ENCODE peak calls at places on chromosomes 2 and 18, in five cellular contexts. C is cardiac muscle cell; J is psoas muscle; G is mucosa of descending colon; H is naive thymus-derived CD4-positive, alpha-beta T cell. Y is an unnamed sample.

GRCh38 chr18:27130029-27130428 is 55.1 kb downstream of the CHST9 start:
- DNase-seq in G (no peak), H (no peak), C (no peak), J (no peak), Y (no peak)

GRCh38 chr2:58428286-58428552 is 187.1 kb upstream of the FANCL start:
- DNase-seq in G (peak), C (peak), J (no peak), H (no peak), Y (no peak)

GRCh38 chr2:127857494-127857818 is 499 bp downstream of the POLR2D start:
- DNase-seq in H (no peak), G (no peak), J (no peak), C (no peak), Y (no peak)

GRCh38 chr2:137228566-137228965 is 463.2 kb downstream of the THSD7B start:
- DNase-seq in G (no peak), J (no peak), C (peak), H (no peak), Y (no peak)

GRCh38 chr2:43268066-43268971 is 41.9 kb upstream of the ZFP36L2 start:
- DNase-seq in H (no peak), C (no peak), G (no peak), J (no peak), Y (no peak)

GRCh38 chr18:8505036-8505435 is 104.2 kb upstream of the RAB12 start:
- DNase-seq in G (no peak), J (no peak), H (no peak), C (no peak), Y (no peak)

GRCh38 chr2:67318966-67319590 is 78.1 kb upstream of the ETAA1 start:
- DNase-seq in C (no peak), H (no peak), G (no peak), J (no peak), Y (no peak)

GRCh38 chr2:119083416-119083815 is 75.1 kb downstream of the C1QL2 start:
- DNase-seq in G (no peak), C (no peak), J (no peak), H (no peak), Y (no peak)

GRCh38 chr18:41977233-41977632 is 22.2 kb downstream of the PIK3C3 start:
- DNase-seq in C (no peak), G (no peak), H (no peak), J (no peak), Y (no peak)

GRCh38 chr2:222320441-222321395 is 21.9 kb upstream of the PAX3 start:
- DNase-seq in C (peak), H (no peak), J (no peak), G (peak), Y (peak)

GRCh38 chr2:207225773-207226172 is 60.0 kb upstream of the KLF7 start:
- DNase-seq in H (no peak), C (no peak), J (no peak), G (no peak), Y (no peak)

GRCh38 chr2:12201369-12201768 is 454.9 kb downstream of the LPIN1 start:
- DNase-seq in G (no peak), J (no peak), H (no peak), C (no peak), Y (no peak)

GRCh38 chr2:217216982-217217381 is 357.1 kb upstream of the TNP1 start:
- DNase-seq in G (no peak), H (no peak), J (no peak), C (no peak), Y (no peak)

GRCh38 chr2:212173771-212174510 is 364.7 kb downstream of the ERBB4 start:
- DNase-seq in J (no peak), C (no peak), H (no peak), G (no peak), Y (no peak)

DNA sequence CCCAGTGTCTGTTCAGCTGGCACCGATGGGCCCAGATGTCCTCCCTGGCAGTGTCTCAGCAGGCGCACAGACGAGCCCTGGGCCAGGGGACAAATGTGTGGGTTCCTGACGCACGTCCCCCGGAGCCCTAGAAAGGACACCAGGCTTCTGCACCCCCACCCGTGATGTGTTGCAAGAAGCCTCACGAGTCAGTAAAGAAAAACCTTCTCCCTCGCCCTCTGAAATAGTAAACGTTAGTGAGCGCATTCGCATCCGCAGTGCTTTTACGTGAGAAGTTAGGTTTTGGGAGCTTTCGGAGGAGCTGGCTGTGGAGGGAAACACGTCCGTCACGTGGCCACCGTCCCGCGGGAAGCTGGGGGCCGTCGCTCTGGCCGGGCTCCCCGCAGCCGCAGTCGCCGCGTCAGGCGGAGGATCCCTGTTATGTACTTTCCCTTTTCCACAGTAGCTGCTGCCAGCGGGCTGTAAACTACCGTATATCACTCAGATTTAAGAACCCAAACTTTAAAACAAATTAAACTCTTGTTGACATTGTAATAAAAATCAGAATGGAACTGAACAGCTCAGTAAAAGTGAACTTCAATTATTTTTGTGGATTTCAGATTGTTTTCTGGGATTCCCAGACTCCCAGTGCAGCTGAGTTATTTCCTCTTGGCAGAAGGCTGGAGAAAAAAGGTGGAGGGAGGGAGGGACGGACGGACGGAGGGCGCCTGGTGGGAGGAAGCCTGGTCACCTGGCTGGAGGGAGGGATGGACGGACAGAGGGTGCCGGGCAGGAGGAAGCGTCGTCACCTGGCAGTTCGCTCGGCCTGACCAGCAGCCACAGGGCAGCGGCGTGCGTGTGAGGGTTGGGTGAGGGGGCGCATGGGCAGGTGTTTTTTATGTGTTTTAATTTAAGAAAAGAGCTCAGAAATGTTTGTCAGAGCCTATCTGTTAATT is 112.1 kb downstream of the NFATC1 start:
- DNase-seq in G (peak), C (peak), J (peak), H (no peak), Y (peak)
- H3K4me3 ChIP-seq in G (no peak), C (no peak), J (peak), H (peak), Y (peak)

DNA sequence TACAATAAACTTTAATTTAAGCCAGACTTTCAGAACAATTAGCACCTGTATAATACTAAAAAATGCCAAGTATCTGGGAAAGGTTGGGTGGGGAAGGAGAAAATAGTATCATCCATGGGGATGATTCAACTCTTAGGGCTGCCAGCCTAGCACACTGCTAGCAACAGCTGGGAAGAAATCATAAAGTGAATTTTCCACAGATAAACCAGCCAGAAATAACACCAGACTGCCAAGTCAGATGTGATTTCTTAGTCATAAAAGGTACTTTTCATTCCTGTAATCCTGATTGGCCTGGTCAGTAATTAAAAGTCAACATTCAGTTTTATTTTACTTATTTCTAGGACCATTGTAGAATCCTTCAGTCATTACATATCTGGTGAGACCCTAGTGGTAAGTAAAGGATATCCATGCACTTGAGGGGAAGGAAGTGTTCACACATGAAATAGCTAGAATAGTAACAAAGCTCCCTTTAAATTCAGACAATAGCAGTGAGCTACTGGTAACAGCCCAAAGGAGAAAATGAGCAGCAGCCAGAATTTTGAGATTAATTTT is 59.4 kb downstream of the LIMS1 start:
- DNase-seq in J (no peak), H (no peak), G (no peak), C (peak), Y (no peak)
- H3K4me3 ChIP-seq in J (no peak), H (no peak), G (no peak), C (no peak), Y (no peak)

GRCh38 chr18:59264651-59265245 is 8.5 kb downstream of the RAX start:
- DNase-seq in G (no peak), C (no peak), J (no peak), H (no peak), Y (no peak)
- H3K4me3 ChIP-seq in G (no peak), C (no peak), J (peak), H (no peak), Y (no peak)

GRCh38 chr2:130837175-130837810 is 579 bp downstream of the ARHGEF4 start:
- DNase-seq in H (no peak), G (no peak), C (no peak), J (no peak), Y (no peak)
- H3K4me3 ChIP-seq in H (no peak), G (no peak), C (peak), J (peak), Y (no peak)

DNA sequence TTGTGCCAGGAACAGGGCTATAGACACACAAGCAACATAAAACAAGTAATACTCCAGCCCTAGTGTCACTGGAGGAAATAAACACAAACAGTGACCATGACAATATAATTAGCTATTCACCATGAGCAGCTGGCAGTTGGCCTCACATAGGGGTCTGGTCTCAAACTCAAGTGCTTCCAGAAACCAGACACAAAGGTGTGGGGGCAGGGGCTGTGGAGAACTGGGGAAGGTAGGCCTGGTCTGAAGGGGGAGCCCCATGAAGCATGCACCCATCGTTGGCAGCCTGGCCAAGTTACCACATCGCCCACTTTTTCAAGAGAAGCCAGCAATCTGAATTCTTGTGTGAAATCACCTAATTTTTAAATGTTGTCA is 49.5 kb upstream of the SP3 start:
- DNase-seq in G (no peak), C (no peak), H (no peak), J (no peak), Y (no peak)
- H3K4me3 ChIP-seq in G (no peak), C (no peak), H (no peak), J (no peak), Y (no peak)

GRCh38 chr2:101205521-101205998 is 47.1 kb upstream of the CNOT11 start:
- DNase-seq in G (no peak), C (peak), J (peak), H (no peak), Y (no peak)
- H3K4me3 ChIP-seq in G (no peak), C (no peak), J (peak), H (no peak), Y (peak)

DNA sequence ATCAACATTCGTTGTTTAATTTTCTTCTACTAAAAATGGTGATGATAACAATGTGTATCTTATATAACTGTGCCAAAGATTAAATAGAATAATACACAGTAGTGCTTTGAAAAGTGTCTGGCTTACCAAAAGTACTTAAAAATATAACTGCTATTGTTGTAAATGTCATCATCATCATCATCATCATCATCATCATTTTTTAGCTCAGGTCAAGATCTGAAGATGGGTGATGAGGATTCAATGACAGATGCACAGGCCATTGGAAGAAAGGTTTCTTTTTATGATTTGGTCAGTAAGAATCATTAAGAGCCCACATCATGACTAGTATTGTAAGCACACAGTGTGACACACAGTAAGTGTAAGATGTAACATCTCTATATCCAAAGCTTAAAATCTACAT is 795.2 kb downstream of the SLC4A3 start:
- DNase-seq in C (no peak), G (no peak), H (no peak), J (no peak), Y (no peak)
- H3K4me3 ChIP-seq in C (no peak), G (no peak), H (no peak), J (no peak), Y (no peak)

Y was measured in kidney.